ENCODE peak calls at places on chromosomes 16 and 17, in ten cellular contexts. One of them, this sample, is unnamed.

GRCh38 chr17:59830007-59830630 is 62.6 kb downstream of the TUBD1 start:
- DNase-seq in cardiac muscle cell: peak
- DNase-seq in adrenal gland: no peak
- DNase-seq in PC-9: peak
- DNase-seq in IMR-90: peak
- DNase-seq in fibroblast of lung: peak
- DNase-seq in esophagus squamous epithelium: no peak
- DNase-seq in CD4-positive, alpha-beta T cell: no peak
- DNase-seq in right cardiac atrium: peak
- DNase-seq in dorsolateral prefrontal cortex: no peak
- DNase-seq in this sample: no peak

GRCh38 chr16:88034770-88035169 is 83.5 kb downstream of the BANP start:
- DNase-seq in cardiac muscle cell: no peak
- DNase-seq in adrenal gland: no peak
- DNase-seq in PC-9: no peak
- DNase-seq in IMR-90: peak
- DNase-seq in fibroblast of lung: peak
- DNase-seq in esophagus squamous epithelium: no peak
- DNase-seq in CD4-positive, alpha-beta T cell: no peak
- DNase-seq in right cardiac atrium: no peak
- DNase-seq in dorsolateral prefrontal cortex: no peak
- DNase-seq in this sample: no peak

GRCh38 chr16:85424260-85425060 is 188.7 kb upstream of the GSE1 start:
- DNase-seq in cardiac muscle cell: no peak
- DNase-seq in adrenal gland: no peak
- DNase-seq in PC-9: no peak
- DNase-seq in IMR-90: no peak
- DNase-seq in fibroblast of lung: no peak
- DNase-seq in esophagus squamous epithelium: no peak
- DNase-seq in CD4-positive, alpha-beta T cell: no peak
- DNase-seq in right cardiac atrium: no peak
- DNase-seq in dorsolateral prefrontal cortex: peak
- DNase-seq in this sample: peak

GRCh38 chr16:523097-523741 is 4.3 kb upstream of the CAPN15 start:
- DNase-seq in cardiac muscle cell: no peak
- DNase-seq in adrenal gland: no peak
- DNase-seq in PC-9: no peak
- DNase-seq in IMR-90: no peak
- DNase-seq in fibroblast of lung: no peak
- DNase-seq in esophagus squamous epithelium: no peak
- DNase-seq in CD4-positive, alpha-beta T cell: no peak
- DNase-seq in right cardiac atrium: no peak
- DNase-seq in dorsolateral prefrontal cortex: no peak
- DNase-seq in this sample: no peak

GRCh38 chr16:71917900-71918299 is 22.6 kb downstream of the IST1 start:
- DNase-seq in cardiac muscle cell: peak
- DNase-seq in adrenal gland: no peak
- DNase-seq in PC-9: no peak
- DNase-seq in IMR-90: peak
- DNase-seq in fibroblast of lung: peak
- DNase-seq in esophagus squamous epithelium: no peak
- DNase-seq in CD4-positive, alpha-beta T cell: no peak
- DNase-seq in right cardiac atrium: no peak
- DNase-seq in dorsolateral prefrontal cortex: no peak
- DNase-seq in this sample: no peak

GRCh38 chr16:1932050-1933028 is 10.7 kb downstream of the MSRB1 start:
- DNase-seq in cardiac muscle cell: no peak
- DNase-seq in adrenal gland: peak
- DNase-seq in PC-9: no peak
- DNase-seq in IMR-90: no peak
- DNase-seq in fibroblast of lung: peak
- DNase-seq in esophagus squamous epithelium: no peak
- DNase-seq in CD4-positive, alpha-beta T cell: no peak
- DNase-seq in right cardiac atrium: no peak
- DNase-seq in dorsolateral prefrontal cortex: no peak
- DNase-seq in this sample: no peak

GRCh38 chr16:50602531-50603205 is 54.5 kb downstream of the NKD1 start:
- DNase-seq in cardiac muscle cell: no peak
- DNase-seq in adrenal gland: no peak
- DNase-seq in PC-9: no peak
- DNase-seq in IMR-90: no peak
- DNase-seq in fibroblast of lung: no peak
- DNase-seq in esophagus squamous epithelium: no peak
- DNase-seq in CD4-positive, alpha-beta T cell: peak
- DNase-seq in right cardiac atrium: no peak
- DNase-seq in dorsolateral prefrontal cortex: no peak
- DNase-seq in this sample: no peak

GRCh38 chr17:65504141-65504540 is 57.3 kb downstream of the AXIN2 start:
- DNase-seq in cardiac muscle cell: no peak
- DNase-seq in adrenal gland: no peak
- DNase-seq in PC-9: no peak
- DNase-seq in IMR-90: no peak
- DNase-seq in fibroblast of lung: no peak
- DNase-seq in esophagus squamous epithelium: no peak
- DNase-seq in CD4-positive, alpha-beta T cell: no peak
- DNase-seq in right cardiac atrium: no peak
- DNase-seq in dorsolateral prefrontal cortex: no peak
- DNase-seq in this sample: no peak

GRCh38 chr17:44672479-44673093 is 16.3 kb downstream of the MEIOC start:
- DNase-seq in cardiac muscle cell: peak
- DNase-seq in adrenal gland: no peak
- DNase-seq in PC-9: no peak
- DNase-seq in IMR-90: peak
- DNase-seq in fibroblast of lung: peak
- DNase-seq in esophagus squamous epithelium: no peak
- DNase-seq in CD4-positive, alpha-beta T cell: no peak
- DNase-seq in right cardiac atrium: no peak
- DNase-seq in dorsolateral prefrontal cortex: no peak
- DNase-seq in this sample: no peak

GRCh38 chr17:81161972-81162371 is 3.3 kb upstream of the PVALEF start:
- DNase-seq in cardiac muscle cell: no peak
- DNase-seq in adrenal gland: no peak
- DNase-seq in PC-9: no peak
- DNase-seq in IMR-90: no peak
- DNase-seq in fibroblast of lung: no peak
- DNase-seq in esophagus squamous epithelium: no peak
- DNase-seq in CD4-positive, alpha-beta T cell: no peak
- DNase-seq in right cardiac atrium: no peak
- DNase-seq in dorsolateral prefrontal cortex: no peak
- DNase-seq in this sample: peak

GRCh38 chr17:62641101-62641500 is 13.6 kb downstream of the MRC2 start:
- DNase-seq in cardiac muscle cell: no peak
- DNase-seq in adrenal gland: no peak
- DNase-seq in PC-9: no peak
- DNase-seq in IMR-90: no peak
- DNase-seq in fibroblast of lung: no peak
- DNase-seq in esophagus squamous epithelium: no peak
- DNase-seq in CD4-positive, alpha-beta T cell: no peak
- DNase-seq in right cardiac atrium: no peak
- DNase-seq in dorsolateral prefrontal cortex: no peak
- DNase-seq in this sample: no peak

GRCh38 chr17:29376667-29377268 is 13.4 kb upstream of the TAOK1 start:
- DNase-seq in cardiac muscle cell: peak
- DNase-seq in adrenal gland: peak
- DNase-seq in PC-9: no peak
- DNase-seq in IMR-90: peak
- DNase-seq in fibroblast of lung: peak
- DNase-seq in esophagus squamous epithelium: no peak
- DNase-seq in CD4-positive, alpha-beta T cell: no peak
- DNase-seq in right cardiac atrium: peak
- DNase-seq in dorsolateral prefrontal cortex: peak
- DNase-seq in this sample: no peak

GRCh38 chr17:73232587-73233373 is 28.9 kb downstream of the CPSF4L start:
- DNase-seq in cardiac muscle cell: peak
- DNase-seq in adrenal gland: peak
- DNase-seq in PC-9: no peak
- DNase-seq in IMR-90: peak
- DNase-seq in fibroblast of lung: peak
- DNase-seq in esophagus squamous epithelium: no peak
- DNase-seq in CD4-positive, alpha-beta T cell: no peak
- DNase-seq in right cardiac atrium: peak
- DNase-seq in dorsolateral prefrontal cortex: no peak
- DNase-seq in this sample: peak

GRCh38 chr17:10120113-10120485 is 78.3 kb downstream of the GAS7 start:
- DNase-seq in cardiac muscle cell: no peak
- DNase-seq in adrenal gland: no peak
- DNase-seq in PC-9: no peak
- DNase-seq in IMR-90: no peak
- DNase-seq in fibroblast of lung: no peak
- DNase-seq in esophagus squamous epithelium: no peak
- DNase-seq in CD4-positive, alpha-beta T cell: no peak
- DNase-seq in right cardiac atrium: no peak
- DNase-seq in dorsolateral prefrontal cortex: no peak
- DNase-seq in this sample: no peak
- H3K27ac ChIP-seq in cardiac muscle cell: no peak
- H3K27ac ChIP-seq in adrenal gland: no peak
- H3K27ac ChIP-seq in PC-9: no peak
- H3K27ac ChIP-seq in IMR-90: no peak
- H3K27ac ChIP-seq in fibroblast of lung: no peak
- H3K27ac ChIP-seq in esophagus squamous epithelium: peak
- H3K27ac ChIP-seq in CD4-positive, alpha-beta T cell: peak
- H3K27ac ChIP-seq in right cardiac atrium: no peak
- H3K27ac ChIP-seq in dorsolateral prefrontal cortex: no peak
- H3K27ac ChIP-seq in this sample: peak

GRCh38 chr17:13509561-13509960 is 92.2 kb downstream of the HS3ST3A1 start:
- DNase-seq in cardiac muscle cell: peak
- DNase-seq in adrenal gland: no peak
- DNase-seq in PC-9: no peak
- DNase-seq in IMR-90: peak
- DNase-seq in fibroblast of lung: peak
- DNase-seq in esophagus squamous epithelium: no peak
- DNase-seq in CD4-positive, alpha-beta T cell: no peak
- DNase-seq in right cardiac atrium: no peak
- DNase-seq in dorsolateral prefrontal cortex: no peak
- DNase-seq in this sample: no peak
- H3K27ac ChIP-seq in cardiac muscle cell: peak
- H3K27ac ChIP-seq in adrenal gland: no peak
- H3K27ac ChIP-seq in PC-9: no peak
- H3K27ac ChIP-seq in IMR-90: no peak
- H3K27ac ChIP-seq in fibroblast of lung: peak
- H3K27ac ChIP-seq in esophagus squamous epithelium: no peak
- H3K27ac ChIP-seq in CD4-positive, alpha-beta T cell: no peak
- H3K27ac ChIP-seq in right cardiac atrium: no peak
- H3K27ac ChIP-seq in dorsolateral prefrontal cortex: no peak
- H3K27ac ChIP-seq in this sample: no peak

GRCh38 chr17:38330941-38331411 is 12.8 kb downstream of the GPR179 start:
- DNase-seq in cardiac muscle cell: no peak
- DNase-seq in adrenal gland: no peak
- DNase-seq in PC-9: no peak
- DNase-seq in IMR-90: no peak
- DNase-seq in fibroblast of lung: no peak
- DNase-seq in esophagus squamous epithelium: no peak
- DNase-seq in CD4-positive, alpha-beta T cell: no peak
- DNase-seq in right cardiac atrium: no peak
- DNase-seq in dorsolateral prefrontal cortex: no peak
- DNase-seq in this sample: peak

GRCh38 chr17:38333635-38334295 is 10.0 kb downstream of the GPR179 start:
- DNase-seq in cardiac muscle cell: peak
- DNase-seq in adrenal gland: no peak
- DNase-seq in PC-9: no peak
- DNase-seq in IMR-90: no peak
- DNase-seq in fibroblast of lung: no peak
- DNase-seq in esophagus squamous epithelium: no peak
- DNase-seq in CD4-positive, alpha-beta T cell: peak
- DNase-seq in right cardiac atrium: no peak
- DNase-seq in dorsolateral prefrontal cortex: no peak
- DNase-seq in this sample: no peak

GRCh38 chr17:38329808-38330730 is 13.7 kb downstream of the GPR179 start:
- DNase-seq in cardiac muscle cell: no peak
- DNase-seq in adrenal gland: no peak
- DNase-seq in PC-9: no peak
- DNase-seq in IMR-90: no peak
- DNase-seq in fibroblast of lung: no peak
- DNase-seq in esophagus squamous epithelium: no peak
- DNase-seq in CD4-positive, alpha-beta T cell: no peak
- DNase-seq in right cardiac atrium: no peak
- DNase-seq in dorsolateral prefrontal cortex: no peak
- DNase-seq in this sample: no peak

GRCh38 chr17:38334480-38335364 is 9.0 kb downstream of the GPR179 start:
- DNase-seq in cardiac muscle cell: no peak
- DNase-seq in adrenal gland: no peak
- DNase-seq in PC-9: no peak
- DNase-seq in IMR-90: no peak
- DNase-seq in fibroblast of lung: no peak
- DNase-seq in esophagus squamous epithelium: no peak
- DNase-seq in CD4-positive, alpha-beta T cell: no peak
- DNase-seq in right cardiac atrium: no peak
- DNase-seq in dorsolateral prefrontal cortex: no peak
- DNase-seq in this sample: no peak

DNA sequence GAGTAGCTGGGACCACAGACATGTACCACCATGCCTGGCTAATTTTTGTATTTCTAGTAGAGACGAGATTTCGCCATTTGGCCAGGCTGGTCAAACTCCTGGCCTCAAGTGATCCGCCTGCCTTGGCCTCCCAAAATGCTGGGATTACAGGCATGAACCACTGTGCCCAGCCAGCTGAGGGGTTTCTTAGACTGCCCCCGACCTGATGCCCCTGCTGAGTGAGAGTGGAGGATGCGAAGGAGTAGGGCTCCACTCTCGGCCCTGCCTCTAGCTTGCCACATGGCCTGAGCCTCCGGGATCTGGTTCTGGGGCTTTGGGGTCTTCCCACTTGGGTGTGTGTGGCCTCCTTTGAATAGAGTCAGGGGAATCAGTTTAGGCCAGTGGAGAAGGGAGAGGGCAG is 11.0 kb downstream of the GPR179 start:
- DNase-seq in cardiac muscle cell: no peak
- DNase-seq in adrenal gland: no peak
- DNase-seq in PC-9: no peak
- DNase-seq in IMR-90: no peak
- DNase-seq in fibroblast of lung: no peak
- DNase-seq in esophagus squamous epithelium: no peak
- DNase-seq in CD4-positive, alpha-beta T cell: no peak
- DNase-seq in right cardiac atrium: no peak
- DNase-seq in dorsolateral prefrontal cortex: no peak
- DNase-seq in this sample: peak
- H3K27ac ChIP-seq in cardiac muscle cell: no peak
- H3K27ac ChIP-seq in adrenal gland: no peak
- H3K27ac ChIP-seq in PC-9: no peak
- H3K27ac ChIP-seq in IMR-90: no peak
- H3K27ac ChIP-seq in fibroblast of lung: no peak
- H3K27ac ChIP-seq in esophagus squamous epithelium: no peak
- H3K27ac ChIP-seq in CD4-positive, alpha-beta T cell: no peak
- H3K27ac ChIP-seq in right cardiac atrium: no peak
- H3K27ac ChIP-seq in dorsolateral prefrontal cortex: no peak
- H3K27ac ChIP-seq in this sample: no peak

DNA sequence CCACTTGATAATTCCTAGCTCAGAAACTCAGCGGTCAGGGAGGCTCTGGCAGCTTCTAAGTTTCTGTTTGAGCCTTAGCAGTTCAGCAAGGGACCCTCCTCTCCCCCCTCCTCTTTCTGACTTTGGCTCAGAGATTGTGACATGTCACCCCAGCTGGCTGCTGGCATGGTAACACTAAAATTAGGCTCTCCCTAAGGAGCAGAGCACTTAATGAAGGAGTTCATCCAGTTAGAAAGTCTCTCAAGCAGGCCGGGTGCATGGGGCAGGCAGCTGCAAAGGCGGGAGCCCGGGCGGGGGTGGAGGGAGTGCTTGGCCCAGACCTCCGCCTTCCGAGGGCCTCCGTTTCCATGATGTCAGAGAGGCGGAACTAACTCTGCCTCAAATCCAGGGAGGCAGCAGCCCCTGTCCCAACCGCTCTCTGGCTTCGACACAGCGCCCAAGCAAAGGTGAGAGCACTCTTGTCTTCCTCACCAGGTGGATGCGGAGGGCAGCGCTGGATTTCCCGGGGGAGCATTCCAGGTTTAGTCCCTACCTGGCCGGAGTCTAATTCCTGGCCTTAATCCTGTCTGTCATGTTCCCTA is 128.0 kb upstream of the PLCG2 start:
- DNase-seq in cardiac muscle cell: peak
- DNase-seq in adrenal gland: peak
- DNase-seq in PC-9: no peak
- DNase-seq in IMR-90: no peak
- DNase-seq in fibroblast of lung: peak
- DNase-seq in esophagus squamous epithelium: no peak
- DNase-seq in CD4-positive, alpha-beta T cell: no peak
- DNase-seq in right cardiac atrium: peak
- DNase-seq in dorsolateral prefrontal cortex: no peak
- DNase-seq in this sample: no peak
- H3K27ac ChIP-seq in cardiac muscle cell: peak
- H3K27ac ChIP-seq in adrenal gland: peak
- H3K27ac ChIP-seq in PC-9: no peak
- H3K27ac ChIP-seq in IMR-90: no peak
- H3K27ac ChIP-seq in fibroblast of lung: no peak
- H3K27ac ChIP-seq in esophagus squamous epithelium: peak
- H3K27ac ChIP-seq in CD4-positive, alpha-beta T cell: no peak
- H3K27ac ChIP-seq in right cardiac atrium: peak
- H3K27ac ChIP-seq in dorsolateral prefrontal cortex: no peak
- H3K27ac ChIP-seq in this sample: peak

This sample was measured in spleen.